ENCODE peak calls at places on chromosomes 7 and 10, in ten cellular contexts. One of them, this sample, is unnamed.

GRCh38 chr7:80278737-80279136 is 144.1 kb downstream of the GNAI1 start:
- DNase-seq in psoas muscle: no peak
- DNase-seq in stomach: no peak
- DNase-seq in heart right ventricle: no peak
- DNase-seq in cardiac muscle cell: no peak
- DNase-seq in upper lobe of right lung: no peak
- DNase-seq in H1: no peak
- DNase-seq in ovary: no peak
- DNase-seq in GM23248: peak; percentile 6
- DNase-seq in IMR-90: no peak
- DNase-seq in this sample: no peak

GRCh38 chr7:100546129-100546867 is 7.3 kb downstream of the AGFG2 start:
- DNase-seq in psoas muscle: no peak
- DNase-seq in stomach: peak; percentile 38
- DNase-seq in heart right ventricle: no peak
- DNase-seq in cardiac muscle cell: no peak
- DNase-seq in upper lobe of right lung: no peak
- DNase-seq in H1: no peak
- DNase-seq in ovary: no peak
- DNase-seq in GM23248: no peak
- DNase-seq in IMR-90: no peak
- DNase-seq in this sample: no peak

GRCh38 chr7:127598318-127598717 is 4.8 kb downstream of the FSCN3 start:
- DNase-seq in psoas muscle: no peak
- DNase-seq in stomach: no peak
- DNase-seq in heart right ventricle: no peak
- DNase-seq in cardiac muscle cell: peak; percentile 26
- DNase-seq in upper lobe of right lung: no peak
- DNase-seq in H1: peak; percentile 86
- DNase-seq in ovary: no peak
- DNase-seq in GM23248: peak; percentile 29
- DNase-seq in IMR-90: no peak
- DNase-seq in this sample: no peak

GRCh38 chr7:67588631-67589030 is 592.0 kb downstream of the TYW1 start:
- DNase-seq in psoas muscle: no peak
- DNase-seq in stomach: no peak
- DNase-seq in heart right ventricle: no peak
- DNase-seq in cardiac muscle cell: no peak
- DNase-seq in upper lobe of right lung: no peak
- DNase-seq in H1: no peak
- DNase-seq in ovary: no peak
- DNase-seq in GM23248: no peak
- DNase-seq in IMR-90: no peak
- DNase-seq in this sample: no peak

GRCh38 chr7:135236727-135237126 is 3.1 kb downstream of the STRA8 start:
- DNase-seq in psoas muscle: no peak
- DNase-seq in stomach: no peak
- DNase-seq in heart right ventricle: no peak
- DNase-seq in cardiac muscle cell: no peak
- DNase-seq in upper lobe of right lung: no peak
- DNase-seq in H1: no peak
- DNase-seq in ovary: no peak
- DNase-seq in GM23248: no peak
- DNase-seq in IMR-90: no peak
- DNase-seq in this sample: no peak

GRCh38 chr10:3074985-3075600 is 7.7 kb downstream of the PFKP start:
- DNase-seq in psoas muscle: no peak
- DNase-seq in stomach: no peak
- DNase-seq in heart right ventricle: no peak
- DNase-seq in cardiac muscle cell: no peak
- DNase-seq in upper lobe of right lung: no peak
- DNase-seq in H1: no peak
- DNase-seq in ovary: no peak
- DNase-seq in GM23248: no peak
- DNase-seq in IMR-90: no peak
- DNase-seq in this sample: no peak

GRCh38 chr7:26664735-26665420 is 199.5 kb downstream of the SKAP2 start:
- DNase-seq in psoas muscle: no peak
- DNase-seq in stomach: no peak
- DNase-seq in heart right ventricle: no peak
- DNase-seq in cardiac muscle cell: peak; percentile 18
- DNase-seq in upper lobe of right lung: no peak
- DNase-seq in H1: no peak
- DNase-seq in ovary: no peak
- DNase-seq in GM23248: peak; percentile 50
- DNase-seq in IMR-90: peak; percentile 25
- DNase-seq in this sample: no peak

GRCh38 chr7:80859272-80859970 is 59.4 kb downstream of the SEMA3C start:
- DNase-seq in psoas muscle: peak; percentile 37
- DNase-seq in stomach: no peak
- DNase-seq in heart right ventricle: no peak
- DNase-seq in cardiac muscle cell: peak; percentile 53
- DNase-seq in upper lobe of right lung: no peak
- DNase-seq in H1: no peak
- DNase-seq in ovary: peak; percentile 26
- DNase-seq in GM23248: peak; percentile 80
- DNase-seq in IMR-90: peak; percentile 48
- DNase-seq in this sample: peak; percentile 76

GRCh38 chr7:1494447-1494846 is 9.7 kb downstream of the INTS1 start:
- DNase-seq in psoas muscle: no peak
- DNase-seq in stomach: no peak
- DNase-seq in heart right ventricle: no peak
- DNase-seq in cardiac muscle cell: no peak
- DNase-seq in upper lobe of right lung: no peak
- DNase-seq in H1: no peak
- DNase-seq in ovary: no peak
- DNase-seq in GM23248: no peak
- DNase-seq in IMR-90: no peak
- DNase-seq in this sample: no peak

DNA sequence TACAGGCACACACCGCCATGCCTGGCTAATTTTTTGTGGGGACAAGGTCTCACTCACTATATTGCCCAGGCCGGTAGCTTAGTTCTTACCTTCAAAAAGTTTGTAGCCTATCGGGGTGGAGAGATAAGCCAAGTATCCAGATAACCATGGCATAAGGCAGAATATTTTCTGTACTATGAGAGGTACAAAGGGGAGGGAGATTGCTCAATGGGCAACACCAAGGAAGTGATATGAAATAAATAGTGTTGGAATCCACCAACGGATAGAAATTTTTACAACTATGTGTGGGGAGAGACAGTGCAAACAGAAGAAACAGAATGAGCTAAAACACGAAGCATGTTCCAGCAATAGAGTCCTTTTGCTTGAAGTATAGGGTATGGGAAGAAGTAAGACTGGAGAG is 8.0 kb downstream of the SCD start:
- DNase-seq in psoas muscle: no peak
- DNase-seq in stomach: no peak
- DNase-seq in heart right ventricle: no peak
- DNase-seq in cardiac muscle cell: no peak
- DNase-seq in upper lobe of right lung: no peak
- DNase-seq in H1: no peak
- DNase-seq in ovary: no peak
- DNase-seq in GM23248: no peak
- DNase-seq in IMR-90: no peak
- DNase-seq in this sample: no peak
- H3K4me1 ChIP-seq in psoas muscle: peaks cover 10% of the 10 kb centered on the region
- H3K4me1 ChIP-seq in stomach: no peaks in the 10 kb centered on the region
- H3K4me1 ChIP-seq in heart right ventricle: peaks cover 14% of the 10 kb centered on the region
- H3K4me1 ChIP-seq in cardiac muscle cell: peaks cover 46% of the 10 kb centered on the region
- H3K4me1 ChIP-seq in upper lobe of right lung: peaks cover 8% of the 10 kb centered on the region
- H3K4me1 ChIP-seq in H1: peaks cover 8% of the 10 kb centered on the region
- H3K4me1 ChIP-seq in ovary: peaks cover 10% of the 10 kb centered on the region
- H3K4me1 ChIP-seq in GM23248: no peaks in the 10 kb centered on the region
- H3K4me1 ChIP-seq in IMR-90: no peaks in the 10 kb centered on the region
- H3K4me1 ChIP-seq in this sample: no peaks in the 10 kb centered on the region

GRCh38 chr10:22635650-22636049 is 78.7 kb downstream of the PIP4K2A start:
- DNase-seq in psoas muscle: no peak
- DNase-seq in stomach: no peak
- DNase-seq in heart right ventricle: no peak
- DNase-seq in cardiac muscle cell: no peak
- DNase-seq in upper lobe of right lung: no peak
- DNase-seq in H1: no peak
- DNase-seq in ovary: no peak
- DNase-seq in GM23248: no peak
- DNase-seq in IMR-90: no peak
- DNase-seq in this sample: no peak
- H3K27ac ChIP-seq in psoas muscle: no peak overlapping the region
- H3K27ac ChIP-seq in stomach: peak overlapping the region; percentile 24
- H3K27ac ChIP-seq in heart right ventricle: no peak overlapping the region
- H3K27ac ChIP-seq in cardiac muscle cell: no peak overlapping the region
- H3K27ac ChIP-seq in upper lobe of right lung: peak overlapping the region; percentile 1
- H3K27ac ChIP-seq in H1: no peak overlapping the region
- H3K27ac ChIP-seq in ovary: no peak overlapping the region
- H3K27ac ChIP-seq in GM23248: no peak overlapping the region
- H3K27ac ChIP-seq in IMR-90: no peak overlapping the region
- H3K27ac ChIP-seq in this sample: no peak overlapping the region

GRCh38 chr10:73413108-73413527 is 740 bp downstream of the ANXA7 start:
- DNase-seq in psoas muscle: no peak
- DNase-seq in stomach: peak; percentile 38
- DNase-seq in heart right ventricle: no peak
- DNase-seq in cardiac muscle cell: no peak
- DNase-seq in upper lobe of right lung: no peak
- DNase-seq in H1: no peak
- DNase-seq in ovary: no peak
- DNase-seq in GM23248: peak; percentile 77
- DNase-seq in IMR-90: no peak
- DNase-seq in this sample: no peak
- H3K4me1 ChIP-seq in psoas muscle: peaks cover 39% of the 10 kb centered on the region
- H3K4me1 ChIP-seq in stomach: peaks cover 24% of the 10 kb centered on the region
- H3K4me1 ChIP-seq in heart right ventricle: peaks cover 20% of the 10 kb centered on the region
- H3K4me1 ChIP-seq in cardiac muscle cell: peaks cover 3% of the 10 kb centered on the region
- H3K4me1 ChIP-seq in upper lobe of right lung: peaks cover 23% of the 10 kb centered on the region
- H3K4me1 ChIP-seq in H1: peaks cover 5% of the 10 kb centered on the region
- H3K4me1 ChIP-seq in ovary: peaks cover 6% of the 10 kb centered on the region
- H3K4me1 ChIP-seq in GM23248: peaks cover 26% of the 10 kb centered on the region
- H3K4me1 ChIP-seq in IMR-90: no peaks in the 10 kb centered on the region
- H3K4me1 ChIP-seq in this sample: no peaks in the 10 kb centered on the region

DNA sequence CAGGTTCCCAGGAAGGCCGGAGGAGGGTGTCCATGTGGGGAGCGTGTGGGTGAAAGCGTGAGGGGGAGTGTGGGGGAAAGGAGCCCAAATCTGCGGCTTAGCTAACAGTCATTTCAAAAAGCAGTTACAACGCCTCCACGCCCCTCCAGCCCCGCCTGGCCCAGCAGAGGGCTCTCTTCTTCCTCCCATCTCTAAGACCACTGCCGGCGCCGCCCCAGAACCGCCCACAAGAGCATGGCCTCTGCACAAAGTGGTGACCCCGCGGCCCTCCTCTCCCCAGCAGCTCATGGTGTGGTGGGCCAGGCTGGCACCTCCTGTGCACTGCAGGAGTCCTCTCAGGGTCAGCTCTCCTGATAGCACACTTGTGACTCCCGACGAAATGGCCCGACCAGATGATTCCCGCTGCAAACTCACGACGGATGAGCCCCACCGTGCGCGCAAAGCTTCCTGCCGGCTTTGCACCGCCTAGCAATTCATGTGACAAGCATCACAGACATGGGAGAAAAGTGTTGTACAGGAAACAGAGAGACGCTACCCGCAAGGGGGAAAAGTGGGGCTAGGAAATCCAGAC is 12.4 kb upstream of the HUS1 start:
- DNase-seq in psoas muscle: peak; percentile 85
- DNase-seq in stomach: peak; percentile 77
- DNase-seq in heart right ventricle: peak; percentile 88
- DNase-seq in cardiac muscle cell: peak; percentile 86
- DNase-seq in upper lobe of right lung: peak; percentile 95
- DNase-seq in H1: peak; percentile 87
- DNase-seq in ovary: peak; percentile 64
- DNase-seq in GM23248: peak; percentile 84
- DNase-seq in IMR-90: peak; percentile 51
- DNase-seq in this sample: peak; percentile 94
- H3K27ac ChIP-seq in psoas muscle: no peak overlapping the region
- H3K27ac ChIP-seq in stomach: peak overlapping the region; percentile 55
- H3K27ac ChIP-seq in heart right ventricle: peak overlapping the region; percentile 41
- H3K27ac ChIP-seq in cardiac muscle cell: peak overlapping the region; percentile 78
- H3K27ac ChIP-seq in upper lobe of right lung: peak overlapping the region; percentile 66
- H3K27ac ChIP-seq in H1: peak overlapping the region; percentile 42
- H3K27ac ChIP-seq in ovary: no peak overlapping the region
- H3K27ac ChIP-seq in GM23248: peak overlapping the region; percentile 23
- H3K27ac ChIP-seq in IMR-90: no peak overlapping the region
- H3K27ac ChIP-seq in this sample: no peak overlapping the region

GRCh38 chr10:132704008-132704814 is 81.7 kb downstream of the NKX6-2 start:
- DNase-seq in psoas muscle: no peak
- DNase-seq in stomach: no peak
- DNase-seq in heart right ventricle: peak; percentile 5
- DNase-seq in cardiac muscle cell: no peak
- DNase-seq in upper lobe of right lung: peak; percentile 43
- DNase-seq in H1: no peak
- DNase-seq in ovary: no peak
- DNase-seq in GM23248: no peak
- DNase-seq in IMR-90: no peak
- DNase-seq in this sample: peak; percentile 39

GRCh38 chr10:132702601-132703304 is 83.2 kb downstream of the NKX6-2 start:
- DNase-seq in psoas muscle: no peak
- DNase-seq in stomach: no peak
- DNase-seq in heart right ventricle: no peak
- DNase-seq in cardiac muscle cell: no peak
- DNase-seq in upper lobe of right lung: peak; percentile 54
- DNase-seq in H1: no peak
- DNase-seq in ovary: no peak
- DNase-seq in GM23248: no peak
- DNase-seq in IMR-90: no peak
- DNase-seq in this sample: peak; percentile 73

GRCh38 chr10:132705173-132705572 is 80.8 kb downstream of the NKX6-2 start:
- DNase-seq in psoas muscle: no peak
- DNase-seq in stomach: peak; percentile 64
- DNase-seq in heart right ventricle: peak; percentile 30
- DNase-seq in cardiac muscle cell: no peak
- DNase-seq in upper lobe of right lung: peak; percentile 55
- DNase-seq in H1: no peak
- DNase-seq in ovary: no peak
- DNase-seq in GM23248: no peak
- DNase-seq in IMR-90: no peak
- DNase-seq in this sample: peak; percentile 47

GRCh38 chr10:132701846-132702190 is 84.1 kb downstream of the NKX6-2 start:
- DNase-seq in psoas muscle: no peak
- DNase-seq in stomach: no peak
- DNase-seq in heart right ventricle: peak; percentile 4
- DNase-seq in cardiac muscle cell: no peak
- DNase-seq in upper lobe of right lung: no peak
- DNase-seq in H1: no peak
- DNase-seq in ovary: no peak
- DNase-seq in GM23248: no peak
- DNase-seq in IMR-90: no peak
- DNase-seq in this sample: no peak

GRCh38 chr10:132703305-132704007 is 82.5 kb downstream of the NKX6-2 start:
- DNase-seq in psoas muscle: no peak
- DNase-seq in stomach: no peak
- DNase-seq in heart right ventricle: no peak
- DNase-seq in cardiac muscle cell: no peak
- DNase-seq in upper lobe of right lung: peak; percentile 21
- DNase-seq in H1: no peak
- DNase-seq in ovary: no peak
- DNase-seq in GM23248: no peak
- DNase-seq in IMR-90: no peak
- DNase-seq in this sample: peak; percentile 65
- H3K4me1 ChIP-seq in psoas muscle: no peaks in the 10 kb centered on the region
- H3K4me1 ChIP-seq in stomach: peaks cover 12% of the 10 kb centered on the region
- H3K4me1 ChIP-seq in heart right ventricle: no peaks in the 10 kb centered on the region
- H3K4me1 ChIP-seq in cardiac muscle cell: no peaks in the 10 kb centered on the region
- H3K4me1 ChIP-seq in upper lobe of right lung: no peaks in the 10 kb centered on the region
- H3K4me1 ChIP-seq in H1: no peaks in the 10 kb centered on the region
- H3K4me1 ChIP-seq in ovary: no peaks in the 10 kb centered on the region
- H3K4me1 ChIP-seq in GM23248: peaks cover 12% of the 10 kb centered on the region
- H3K4me1 ChIP-seq in IMR-90: peaks cover 14% of the 10 kb centered on the region
- H3K4me1 ChIP-seq in this sample: no peaks in the 10 kb centered on the region